ENCODE peak calls at places on chromosome 9, in nine cellular contexts. G, B, D, Q, K, W, O, C and E are unnamed samples.

GRCh38 chr9:125513634-125514413 is 193.2 kb downstream of the MAPKAP1 start:
- DNase-seq in G (no peak), B (peak; percentile 60), D (peak; percentile 58), Q (peak; percentile 34), K (peak; percentile 68), W (peak; percentile 91), O (no peak), C (no peak), E (no peak)

GRCh38 chr9:131033269-131034224 is 24.6 kb downstream of the LAMC3 start:
- DNase-seq in G (no peak), B (no peak), D (no peak), Q (no peak), K (no peak), W (no peak), O (no peak), C (no peak), E (peak; percentile 55)

GRCh38 chr9:86766912-86767311 is 180.4 kb downstream of the GAS1 start:
- DNase-seq in G (peak; percentile 7), B (no peak), D (no peak), Q (no peak), K (no peak), W (peak; percentile 97), O (no peak), C (peak; percentile 93), E (peak; percentile 48)

GRCh38 chr9:131447148-131447547 is 53.3 kb downstream of the PRRC2B start:
- DNase-seq in G (no peak), B (no peak), D (no peak), Q (no peak), K (no peak), W (peak; percentile 79), O (no peak), C (no peak), E (no peak)

GRCh38 chr9:93810028-93810971 is 144.9 kb downstream of the BARX1 start:
- DNase-seq in G (no peak), B (peak; percentile 35), D (no peak), Q (no peak), K (peak; percentile 52), W (no peak), O (no peak), C (no peak), E (peak; percentile 68)

GRCh38 chr9:132795511-132796303 is 82.4 kb downstream of the AK8 start:
- DNase-seq in G (no peak), B (no peak), D (no peak), Q (no peak), K (no peak), W (no peak), O (no peak), C (no peak), E (no peak)

GRCh38 chr9:16252631-16253030 is 617.8 kb downstream of the BNC2 start:
- DNase-seq in G (no peak), B (no peak), D (no peak), Q (no peak), K (no peak), W (no peak), O (no peak), C (no peak), E (no peak)

GRCh38 chr9:80842383-80842782 is 847.0 kb downstream of the TLE1 start:
- DNase-seq in G (no peak), B (no peak), D (no peak), Q (no peak), K (no peak), W (no peak), O (no peak), C (no peak), E (no peak)

GRCh38 chr9:19371942-19372341 is 8.1 kb downstream of the RPS6 start:
- DNase-seq in G (no peak), B (no peak), D (no peak), Q (peak; percentile 48), K (no peak), W (no peak), O (no peak), C (no peak), E (no peak)

GRCh38 chr9:2029666-2030170 is 14.6 kb downstream of the SMARCA2 start:
- DNase-seq in G (no peak), B (no peak), D (no peak), Q (no peak), K (no peak), W (no peak), O (no peak), C (no peak), E (no peak)

GRCh38 chr9:97984188-97985057 is 1.3 kb downstream of the ANP32B start:
- DNase-seq in G (no peak), B (peak; percentile 86), D (peak; percentile 94), Q (peak; percentile 80), K (peak; percentile 93), W (peak; percentile 75), O (peak; percentile 80), C (peak; percentile 77), E (peak; percentile 79)

GRCh38 chr9:125789196-125789595 is 42.0 kb downstream of the PBX3 start:
- DNase-seq in G (no peak), B (no peak), D (no peak), Q (no peak), K (no peak), W (no peak), O (no peak), C (no peak), E (no peak)

GRCh38 chr9:131657890-131658752 is 81.8 kb downstream of the RAPGEF1 start:
- DNase-seq in G (no peak), B (no peak), D (no peak), Q (peak; percentile 67), K (no peak), W (peak; percentile 93), O (no peak), C (no peak), E (no peak)

GRCh38 chr9:85615792-85616191 is 126.0 kb downstream of the AGTPBP1 start:
- DNase-seq in G (no peak), B (no peak), D (no peak), Q (no peak), K (no peak), W (no peak), O (no peak), C (no peak), E (no peak)

GRCh38 chr9:78539188-78539587 is 242.3 kb downstream of the PSAT1 start:
- DNase-seq in G (no peak), B (no peak), D (no peak), Q (no peak), K (no peak), W (no peak), O (no peak), C (no peak), E (no peak)

GRCh38 chr9:69265891-69266290 is 59.1 kb upstream of the ENTREP1 start:
- DNase-seq in G (no peak), B (no peak), D (no peak), Q (no peak), K (no peak), W (peak; percentile 44), O (no peak), C (no peak), E (no peak)

DNA sequence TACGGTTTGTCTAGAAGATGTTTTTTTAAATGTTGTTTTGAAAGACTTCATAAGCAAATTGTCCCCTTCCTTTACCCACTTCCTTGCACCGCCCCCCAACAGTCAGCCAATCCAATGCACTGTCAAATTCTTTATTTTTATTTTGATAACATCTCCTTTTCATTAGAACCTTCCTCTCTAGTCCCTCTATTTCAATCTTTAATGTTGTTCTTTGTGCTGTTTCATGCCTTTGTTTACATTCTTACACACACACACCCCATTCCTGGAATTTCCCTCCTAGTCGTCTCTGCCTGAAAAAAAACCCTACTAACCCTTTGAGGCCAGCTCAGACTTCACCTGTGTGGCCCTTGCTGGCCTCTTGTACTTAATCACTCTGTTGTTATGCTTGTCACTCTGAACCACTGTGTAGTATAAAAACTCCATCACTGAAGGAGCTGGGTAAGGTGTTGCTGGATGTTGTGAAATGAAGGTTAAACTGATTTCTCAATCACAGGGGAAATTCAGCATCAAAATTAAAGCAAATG is 133.4 kb downstream of the UGCG start:
- DNase-seq in G (peak; percentile 25), B (no peak), D (no peak), Q (peak; percentile 87), K (no peak), W (peak; percentile 80), O (no peak), C (no peak), E (no peak)
- H3K4me1 ChIP-seq in G (no peaks in the 10 kb centered on the region), B (peaks cover 8% of the 10 kb centered on the region), D (no peaks in the 10 kb centered on the region), Q (peaks cover 32% of the 10 kb centered on the region), K (peaks cover 25% of the 10 kb centered on the region), W (peaks cover 24% of the 10 kb centered on the region), O (no peaks in the 10 kb centered on the region), C (no peaks in the 10 kb centered on the region), E (peaks cover 8% of the 10 kb centered on the region)

GRCh38 chr9:136222166-136222895 is 17.4 kb upstream of the LHX3 start:
- DNase-seq in G (no peak), B (no peak), D (no peak), Q (no peak), K (no peak), W (no peak), O (no peak), C (no peak), E (peak; percentile 59)

GRCh38 chr9:136225366-136225747 is 20.3 kb downstream of the QSOX2 start:
- DNase-seq in G (no peak), B (peak; percentile 72), D (no peak), Q (no peak), K (no peak), W (no peak), O (no peak), C (no peak), E (peak; percentile 65)

GRCh38 chr9:136220017-136220729 is 15.2 kb upstream of the LHX3 start:
- DNase-seq in G (no peak), B (no peak), D (no peak), Q (peak; percentile 44), K (no peak), W (peak; percentile 68), O (no peak), C (no peak), E (peak; percentile 60)

GRCh38 chr9:136223871-136224640 is 19.1 kb upstream of the LHX3 start:
- DNase-seq in G (no peak), B (no peak), D (no peak), Q (no peak), K (no peak), W (no peak), O (no peak), C (no peak), E (no peak)

DNA sequence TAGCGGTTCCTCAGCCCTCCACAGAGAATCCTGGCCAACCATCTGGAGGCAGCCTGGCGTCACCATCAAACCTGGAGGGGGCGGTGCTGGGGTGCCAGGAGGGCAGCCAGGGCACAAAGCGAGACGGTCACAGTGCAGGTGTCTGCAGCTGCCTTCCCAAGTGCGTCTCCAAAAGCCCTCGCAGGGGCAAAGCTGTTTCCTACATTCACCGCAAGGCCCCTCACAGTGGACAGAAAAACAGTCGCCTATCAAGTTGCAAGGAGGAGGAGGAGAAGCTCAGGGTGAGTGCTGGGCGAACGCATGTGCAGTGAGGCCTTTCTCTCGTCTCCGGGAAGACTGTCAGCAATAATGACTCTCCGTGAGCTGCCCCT is 18.0 kb upstream of the LHX3 start:
- DNase-seq in G (no peak), B (no peak), D (no peak), Q (no peak), K (no peak), W (no peak), O (no peak), C (no peak), E (no peak)
- H3K4me3 ChIP-seq in G (no peak overlapping the region), B (no peak overlapping the region), D (no peak overlapping the region), Q (no peak overlapping the region), K (no peak overlapping the region), W (no peak overlapping the region), O (no peak overlapping the region), C (no peak overlapping the region), E (no peak overlapping the region)

GRCh38 chr9:3191715-3192114 is 334.1 kb downstream of the RFX3 start:
- DNase-seq in G (no peak), B (no peak), D (no peak), Q (no peak), K (no peak), W (no peak), O (no peak), C (no peak), E (no peak)
- H3K4me1 ChIP-seq in G (no peaks in the 10 kb centered on the region), B (no peaks in the 10 kb centered on the region), D (no peaks in the 10 kb centered on the region), Q (no peaks in the 10 kb centered on the region), K (no peaks in the 10 kb centered on the region), W (no peaks in the 10 kb centered on the region), O (no peaks in the 10 kb centered on the region), C (no peaks in the 10 kb centered on the region), E (no peaks in the 10 kb centered on the region)

GRCh38 chr9:127930298-127931091 is at the start of gene PIP5KL1:
- DNase-seq in G (peak; percentile 67), B (peak; percentile 86), D (peak; percentile 88), Q (peak; percentile 89), K (peak; percentile 93), W (peak; percentile 82), O (peak; percentile 84), C (peak; percentile 65), E (peak; percentile 93)
- H3K4me3 ChIP-seq in G (peak within 1 kb of the TSS; percentile 54), B (no peak within 1 kb of the TSS), D (peak within 1 kb of the TSS; percentile 67), Q (peak within 1 kb of the TSS; percentile 54), K (peak within 1 kb of the TSS; percentile 55), W (peak within 1 kb of the TSS; percentile 53), O (peak within 1 kb of the TSS; percentile 29), C (peak within 1 kb of the TSS; percentile 58), E (peak within 1 kb of the TSS; percentile 38)